ENCODE peak calls at places on chromosomes 2 and 18, in five cellular contexts. One of them, this sample, is unnamed.

GRCh38 chr2:20604401-20604911 is 46.4 kb downstream of the HS1BP3 start:
- DNase-seq in foreskin fibroblast: no peak
- DNase-seq in AML-193: no peak
- DNase-seq in hippocampal formation: no peak
- DNase-seq in NCI-H1092: no peak
- DNase-seq in this sample: peak

GRCh38 chr2:201223089-201224073 is 37.0 kb upstream of the CASP8 start:
- DNase-seq in foreskin fibroblast: peak
- DNase-seq in AML-193: no peak
- DNase-seq in hippocampal formation: no peak
- DNase-seq in NCI-H1092: no peak
- DNase-seq in this sample: no peak

GRCh38 chr2:141906673-141907072 is 224.1 kb downstream of the LRP1B start:
- DNase-seq in foreskin fibroblast: no peak
- DNase-seq in AML-193: no peak
- DNase-seq in hippocampal formation: no peak
- DNase-seq in NCI-H1092: no peak
- DNase-seq in this sample: no peak

GRCh38 chr18:10081477-10081876 is 167.7 kb downstream of the VAPA start:
- DNase-seq in foreskin fibroblast: peak
- DNase-seq in AML-193: no peak
- DNase-seq in hippocampal formation: no peak
- DNase-seq in NCI-H1092: no peak
- DNase-seq in this sample: peak

GRCh38 chr2:84749442-84749841 is 131.4 kb downstream of the TRABD2A start:
- DNase-seq in foreskin fibroblast: no peak
- DNase-seq in AML-193: no peak
- DNase-seq in hippocampal formation: no peak
- DNase-seq in NCI-H1092: no peak
- DNase-seq in this sample: no peak

GRCh38 chr2:16334886-16335605 is 330.6 kb downstream of the CYRIA start:
- DNase-seq in foreskin fibroblast: no peak
- DNase-seq in AML-193: no peak
- DNase-seq in hippocampal formation: no peak
- DNase-seq in NCI-H1092: no peak
- DNase-seq in this sample: no peak

GRCh38 chr2:149629003-149629402 is 41.4 kb upstream of the MMADHC start:
- DNase-seq in foreskin fibroblast: no peak
- DNase-seq in AML-193: no peak
- DNase-seq in hippocampal formation: no peak
- DNase-seq in NCI-H1092: no peak
- DNase-seq in this sample: no peak

GRCh38 chr2:53490659-53491058 is 276.9 kb upstream of the CHAC2 start:
- DNase-seq in foreskin fibroblast: no peak
- DNase-seq in AML-193: no peak
- DNase-seq in hippocampal formation: no peak
- DNase-seq in NCI-H1092: peak
- DNase-seq in this sample: no peak

GRCh38 chr2:165898381-165898780 is 55.2 kb downstream of the TTC21B start:
- DNase-seq in foreskin fibroblast: peak
- DNase-seq in AML-193: peak
- DNase-seq in hippocampal formation: no peak
- DNase-seq in NCI-H1092: no peak
- DNase-seq in this sample: no peak

GRCh38 chr2:234988491-234988890 is 36.7 kb downstream of the SH3BP4 start:
- DNase-seq in foreskin fibroblast: no peak
- DNase-seq in AML-193: no peak
- DNase-seq in hippocampal formation: no peak
- DNase-seq in NCI-H1092: no peak
- DNase-seq in this sample: no peak

GRCh38 chr18:5546660-5547059 is 2.9 kb upstream of the EPB41L3 start:
- DNase-seq in foreskin fibroblast: peak
- DNase-seq in AML-193: peak
- DNase-seq in hippocampal formation: peak
- DNase-seq in NCI-H1092: no peak
- DNase-seq in this sample: no peak

GRCh38 chr2:23544589-23545295 is 159.8 kb downstream of the KLHL29 start:
- DNase-seq in foreskin fibroblast: peak
- DNase-seq in AML-193: no peak
- DNase-seq in hippocampal formation: no peak
- DNase-seq in NCI-H1092: no peak
- DNase-seq in this sample: no peak

GRCh38 chr2:38712413-38712812 is 38.7 kb downstream of the SRSF7 start:
- DNase-seq in foreskin fibroblast: no peak
- DNase-seq in AML-193: no peak
- DNase-seq in hippocampal formation: no peak
- DNase-seq in NCI-H1092: no peak
- DNase-seq in this sample: no peak

GRCh38 chr2:238143239-238143951 is 4.9 kb downstream of the KLHL30 start:
- DNase-seq in foreskin fibroblast: peak
- DNase-seq in AML-193: no peak
- DNase-seq in hippocampal formation: no peak
- DNase-seq in NCI-H1092: no peak
- DNase-seq in this sample: no peak

GRCh38 chr2:192500550-192501200 is 305.9 kb upstream of the TMEFF2 start:
- DNase-seq in foreskin fibroblast: peak
- DNase-seq in AML-193: no peak
- DNase-seq in hippocampal formation: no peak
- DNase-seq in NCI-H1092: no peak
- DNase-seq in this sample: no peak